ENCODE peak calls at places on chromosomes 16 and 17, in four cellular contexts. U is HepG2, P is WTC11, Z is H1. L is an unnamed sample.

GRCh38 chr17:32723310-32723955 is 153.5 kb downstream of the MYO1D start:
- DNase-seq in U (no peak), P (no peak), Z (no peak), L (peak; percentile 24)

GRCh38 chr17:29160253-29160652 is 19.9 kb downstream of the MYO18A start:
- DNase-seq in Z (no peak), P (no peak), U (no peak), L (no peak)

GRCh38 chr17:37273419-37274051 is 102.2 kb upstream of the C17orf78 start:
- DNase-seq in P (no peak), U (no peak), Z (no peak), L (peak; percentile 43)

GRCh38 chr16:89576173-89577054 is 856 bp downstream of the CPNE7 start:
- DNase-seq in U (no peak), P (peak; percentile 39), Z (peak; percentile 68), L (no peak)

GRCh38 chr17:20010099-20010863 is 1.1 kb downstream of the SPECC1 start:
- DNase-seq in Z (no peak), U (peak; percentile 33), P (peak; percentile 28), L (peak; percentile 32)

GRCh38 chr17:31900877-31901276 is 631 bp downstream of the UTP6 start:
- DNase-seq in Z (no peak), P (no peak), U (peak; percentile 16), L (peak; percentile 30)

GRCh38 chr16:50640919-50641817 is 39.9 kb downstream of the SNX20 start:
- DNase-seq in Z (no peak), P (no peak), U (no peak), L (no peak)

GRCh38 chr16:71373073-71373472 is 14.6 kb downstream of the CALB2 start:
- DNase-seq in P (no peak), Z (no peak), U (no peak), L (no peak)

GRCh38 chr17:81540676-81541027 is 11.5 kb downstream of the FAAP100 start:
- DNase-seq in P (no peak), U (no peak), Z (no peak), L (no peak)

GRCh38 chr16:71895679-71896385 is 501 bp downstream of the IST1 start:
- DNase-seq in U (no peak), Z (no peak), P (peak; percentile 38), L (peak; percentile 49)

GRCh38 chr17:30363715-30364202 is 15.0 kb upstream of the CPD start:
- DNase-seq in U (no peak), Z (no peak), P (no peak), L (no peak)

GRCh38 chr16:89054261-89054661 is 39.4 kb upstream of the ACSF3 start:
- DNase-seq in Z (no peak), U (no peak), P (no peak), L (no peak)

GRCh38 chr17:72671034-72671433 is 421.5 kb downstream of the SLC39A11 start:
- DNase-seq in P (no peak), U (no peak), Z (no peak), L (peak; percentile 6)

GRCh38 chr16:74606521-74607309 is at the start of gene GLG1:
- DNase-seq in U (peak; percentile 85), P (peak; percentile 90), Z (peak; percentile 88), L (peak; percentile 95)

GRCh38 chr16:21156767-21157467 is 1.6 kb upstream of the LDAF1 start:
- DNase-seq in U (peak; percentile 79), P (peak; percentile 46), Z (peak; percentile 61), L (peak; percentile 61)

GRCh38 chr17:33377837-33378236 is 84.7 kb upstream of the ASIC2 start:
- DNase-seq in P (no peak), U (no peak), Z (no peak), L (no peak)

GRCh38 chr16:22664561-22664997 is 149.4 kb upstream of the HS3ST2 start:
- DNase-seq in P (no peak), Z (peak; percentile 40), U (no peak), L (no peak)

GRCh38 chr17:3879181-3879580 is 13.7 kb downstream of the CAMKK1 start:
- DNase-seq in U (no peak), Z (no peak), P (no peak), L (no peak)

GRCh38 chr16:75931970-75932369 is 205.7 kb upstream of the CPHXL start:
- DNase-seq in P (no peak), Z (no peak), U (no peak), L (no peak)

GRCh38 chr16:23650674-23651073 is 9.4 kb downstream of the DCTN5 start:
- DNase-seq in U (no peak), Z (no peak), P (no peak), L (no peak)

GRCh38 chr16:57316390-57317017 is 32.0 kb upstream of the PLLP start:
- DNase-seq in Z (peak; percentile 23), U (no peak), P (no peak), L (peak; percentile 5)

GRCh38 chr16:4270091-4270490 is 2.7 kb downstream of the TFAP4 start:
- DNase-seq in U (no peak), P (no peak), Z (no peak), L (no peak)

GRCh38 chr17:17681744-17682292 is 560 bp downstream of the RAI1 start:
- DNase-seq in P (no peak), Z (no peak), U (no peak), L (peak; percentile 71)

GRCh38 chr16:57609541-57610401 is 18.7 kb upstream of the ADGRG1 start:
- DNase-seq in U (no peak), P (no peak), Z (peak; percentile 41), L (no peak)

GRCh38 chr16:88478115-88478514 is 25.0 kb downstream of the ZFPM1 start:
- DNase-seq in P (no peak), U (no peak), Z (no peak), L (no peak)

GRCh38 chr16:49620158-49620867 is 235.6 kb downstream of the ZNF423 start:
- DNase-seq in U (peak; percentile 51), P (no peak), Z (no peak), L (peak; percentile 69)

GRCh38 chr17:49969134-49969759 is at the start of gene DLX4:
- DNase-seq in Z (peak; percentile 81), P (peak; percentile 49), U (no peak), L (peak; percentile 65)

GRCh38 chr16:21611546-21612384 is 12.4 kb downstream of the METTL9 start:
- DNase-seq in Z (no peak), U (no peak), P (no peak), L (peak; percentile 37)

GRCh38 chr16:70160388-70160787 is 13.2 kb upstream of the CLEC18C start:
- DNase-seq in P (no peak), Z (no peak), U (no peak), L (peak; percentile 17)

GRCh38 chr16:70160821-70161220 is 12.8 kb upstream of the CLEC18C start:
- DNase-seq in Z (no peak), P (no peak), U (no peak), L (peak; percentile 5)

GRCh38 chr16:70161350-70161749 is 12.2 kb upstream of the CLEC18C start:
- DNase-seq in Z (no peak), P (no peak), U (no peak), L (peak; percentile 11)

GRCh38 chr16:70158261-70158939 is 15.2 kb upstream of the CLEC18C start:
- DNase-seq in U (no peak), P (peak; percentile 16), Z (no peak), L (peak; percentile 20)

DNA sequence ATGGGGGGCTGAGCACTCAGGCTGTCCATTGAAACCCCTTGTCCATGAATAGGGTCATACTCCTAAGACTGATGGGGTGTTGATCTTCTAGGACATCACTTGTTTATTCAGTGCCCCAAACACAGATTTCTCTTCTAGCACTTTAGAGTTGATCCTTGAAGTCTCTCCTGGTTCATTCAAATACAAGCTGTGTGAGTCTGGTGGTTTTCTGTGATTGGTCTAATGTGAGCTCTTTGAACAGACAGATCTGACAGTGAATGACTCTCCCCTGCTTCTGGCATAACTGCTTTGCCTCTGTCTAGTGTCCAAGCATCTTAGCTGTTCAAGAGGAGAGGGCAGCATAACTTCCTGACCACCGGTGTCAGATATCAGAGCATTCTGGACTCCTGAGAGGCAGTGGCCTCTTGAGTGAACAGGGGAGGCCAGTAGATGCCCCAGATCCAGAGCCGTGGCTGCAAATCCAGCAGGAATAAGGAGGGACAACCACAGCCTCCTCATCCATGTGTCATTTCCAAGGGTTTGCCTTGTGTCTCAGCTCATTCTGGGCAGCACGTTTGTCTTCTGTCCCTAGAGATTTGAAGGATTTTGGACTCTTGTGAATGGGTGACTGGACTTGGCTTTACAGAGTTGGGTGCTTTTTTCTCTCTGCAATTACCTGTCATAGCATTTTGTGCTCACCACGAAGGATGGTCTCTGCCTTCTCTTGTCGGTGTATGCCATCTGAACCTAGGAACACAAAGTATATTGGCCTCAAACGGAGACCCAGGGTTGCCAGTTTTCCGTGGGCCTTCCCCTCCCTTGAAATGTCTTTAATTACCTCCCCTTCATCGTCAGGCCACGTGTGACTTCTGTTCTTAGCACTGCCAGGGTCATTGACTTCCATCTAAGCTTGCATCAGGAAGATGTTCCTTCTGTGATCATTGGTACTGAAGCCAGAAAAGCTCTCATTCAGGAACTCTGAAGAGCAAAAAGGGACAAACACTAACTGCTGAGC is 13.9 kb upstream of the CLEC18C start:
- DNase-seq in U (no peak), P (no peak), Z (no peak), L (no peak)
- TF ChIP-seq CREB1 in U (no peak), P (no peak), Z (no peak), L (no peak)

GRCh38 chr17:59899099-59899498 is 6.2 kb downstream of the RPS6KB1 start:
- DNase-seq in P (no peak), Z (no peak), U (no peak), L (peak; percentile 55)
- TF ChIP-seq CREB1 in P (no peak), Z (no peak), U (no peak), L (no peak)

GRCh38 chr16:47734987-47735594 is 274.0 kb downstream of the PHKB start:
- DNase-seq in U (no peak), Z (no peak), P (no peak), L (no peak)

GRCh38 chr16:47732122-47732805 is 271.1 kb downstream of the PHKB start:
- DNase-seq in Z (no peak), P (no peak), U (no peak), L (no peak)

GRCh38 chr16:47729701-47730100 is 268.6 kb downstream of the PHKB start:
- DNase-seq in Z (no peak), U (no peak), P (no peak), L (no peak)

GRCh38 chr16:47731252-47731651 is 270.1 kb downstream of the PHKB start:
- DNase-seq in U (peak; percentile 23), Z (no peak), P (no peak), L (no peak)

GRCh38 chr16:47732806-47733150 is 271.6 kb downstream of the PHKB start:
- DNase-seq in P (no peak), Z (no peak), U (no peak), L (no peak)
- TF ChIP-seq CREB1 in P (no peak), Z (no peak), U (no peak), L (no peak)

DNA sequence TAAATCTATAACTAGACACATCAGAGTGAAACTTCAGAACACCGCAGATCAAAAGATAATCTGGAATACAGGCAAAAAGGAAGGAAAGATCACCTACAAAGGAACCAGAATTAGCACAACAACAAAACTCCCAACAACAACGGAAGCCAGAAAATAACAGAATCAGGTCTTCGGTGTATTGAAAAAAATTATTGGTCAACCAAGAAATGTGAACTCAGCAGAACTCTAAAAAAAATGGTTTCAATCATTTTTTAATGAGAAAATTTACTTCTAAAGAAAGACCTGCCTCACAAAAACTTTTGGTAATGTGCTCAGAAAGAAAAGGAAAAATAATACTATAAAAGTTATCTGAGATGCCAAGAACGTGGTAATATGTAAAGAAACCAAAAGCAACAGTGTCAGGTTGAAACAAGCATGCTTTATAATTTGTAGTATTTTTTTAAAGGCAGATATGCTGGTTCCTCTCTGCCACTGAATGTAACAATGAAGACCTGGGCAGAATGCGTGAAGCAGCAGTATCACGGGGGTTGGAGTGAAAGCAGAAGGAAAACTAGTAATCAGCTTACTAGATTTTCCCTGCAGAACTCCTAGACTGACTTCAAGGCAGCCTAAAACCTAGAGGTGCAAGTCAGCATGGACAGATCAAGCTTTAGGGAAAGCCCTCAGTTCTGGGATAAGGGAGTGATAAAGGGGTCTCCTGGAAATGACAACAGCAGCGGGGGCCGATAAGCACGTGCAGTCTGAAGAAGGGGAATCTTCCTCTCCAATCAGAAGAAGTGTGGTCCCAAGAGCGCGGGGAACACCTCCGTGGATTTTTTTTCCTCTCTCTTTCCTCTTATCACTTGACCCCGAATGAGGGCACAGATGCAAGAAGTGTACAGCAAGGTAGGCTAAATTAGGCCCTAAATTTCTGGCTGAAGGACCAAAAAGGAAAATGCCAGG is 80.9 kb upstream of the TEKT1 start:
- DNase-seq in Z (no peak), P (no peak), U (no peak), L (peak; percentile 36)
- TF ChIP-seq CREB1 in Z (no peak), P (no peak), U (no peak), L (no peak)

L was measured in K562.